ENCODE peak calls at places on chromosomes 6 and 20, in six cellular contexts. M is body of pancreas, Q is stomach, J is pancreas, D is epithelial cell of esophagus, Z is IMR-90. F is an unnamed sample.

GRCh38 chr6:27593200-27593818 is 120.4 kb upstream of the ZNF184 start:
- DNase-seq in M (no peak), Q (no peak), J (no peak), D (peak; percentile 24), Z (no peak), F (no peak)

GRCh38 chr6:169799474-169799926 is 48.1 kb downstream of the ERMARD start:
- DNase-seq in M (no peak), Q (no peak), J (no peak), D (no peak), Z (no peak), F (no peak)

GRCh38 chr20:62069741-62070216 is 4.1 kb upstream of the TAF4 start:
- DNase-seq in M (no peak), Q (no peak), J (no peak), D (no peak), Z (peak; percentile 70), F (peak; percentile 26)

GRCh38 chr6:48845219-48845618 is 617.8 kb downstream of the MMUT start:
- DNase-seq in M (no peak), Q (no peak), J (no peak), D (no peak), Z (no peak), F (no peak)

GRCh38 chr6:125745281-125746018 is 4.0 kb upstream of the HEY2 start:
- DNase-seq in M (peak; percentile 41), Q (no peak), J (no peak), D (no peak), Z (no peak), F (no peak)

GRCh38 chr20:36848677-36849076 is 27.3 kb upstream of the TLDC2 start:
- DNase-seq in M (no peak), Q (no peak), J (no peak), D (no peak), Z (no peak), F (no peak)

GRCh38 chr6:111683749-111684267 is 78.1 kb upstream of the TRAF3IP2 start:
- DNase-seq in M (no peak), Q (no peak), J (no peak), D (no peak), Z (peak; percentile 93), F (no peak)

GRCh38 chr20:33830371-33830770 is 19.2 kb downstream of the CHMP4B start:
- DNase-seq in M (no peak), Q (no peak), J (no peak), D (no peak), Z (peak; percentile 46), F (no peak)

GRCh38 chr6:156691018-156691417 is 86.2 kb upstream of the ARID1B start:
- DNase-seq in M (no peak), Q (no peak), J (no peak), D (peak; percentile 10), Z (no peak), F (no peak)

GRCh38 chr6:70124882-70125535 is 177.9 kb downstream of the COL9A1 start:
- DNase-seq in M (no peak), Q (no peak), J (no peak), D (peak; percentile 59), Z (peak; percentile 19), F (no peak)

GRCh38 chr6:6565488-6565887 is 23.0 kb upstream of the LY86 start:
- DNase-seq in M (no peak), Q (no peak), J (no peak), D (no peak), Z (no peak), F (no peak)

GRCh38 chr6:170307080-170307545 is 555 bp downstream of the FAM120B start:
- DNase-seq in M (no peak), Q (no peak), J (no peak), D (no peak), Z (no peak), F (no peak)

GRCh38 chr20:36499211-36499610 is 42.1 kb upstream of the MYL9 start:
- DNase-seq in M (no peak), Q (no peak), J (no peak), D (no peak), Z (no peak), F (no peak)

GRCh38 chr6:138493413-138493812 is 5.9 kb downstream of the NHSL1 start:
- DNase-seq in M (peak; percentile 38), Q (no peak), J (no peak), D (peak; percentile 90), Z (peak; percentile 46), F (peak; percentile 24)

GRCh38 chr6:138492113-138492512 is 7.2 kb downstream of the NHSL1 start:
- DNase-seq in M (no peak), Q (no peak), J (no peak), D (no peak), Z (no peak), F (no peak)

GRCh38 chr6:138491020-138491419 is 8.3 kb downstream of the NHSL1 start:
- DNase-seq in M (no peak), Q (no peak), J (no peak), D (no peak), Z (peak; percentile 51), F (no peak)

GRCh38 chr6:138492871-138493270 is 6.4 kb downstream of the NHSL1 start:
- DNase-seq in M (no peak), Q (no peak), J (no peak), D (no peak), Z (no peak), F (no peak)

GRCh38 chr6:138494312-138494711 is 5.0 kb downstream of the NHSL1 start:
- DNase-seq in M (no peak), Q (no peak), J (no peak), D (no peak), Z (no peak), F (no peak)
- H3K4me3 ChIP-seq in M (no peak overlapping the region), Q (no peak overlapping the region), J (no peak overlapping the region), D (no peak overlapping the region), Z (no peak overlapping the region), F (no peak overlapping the region)

GRCh38 chr20:2984028-2984501 is 59.4 kb upstream of the GNRH2 start:
- DNase-seq in M (no peak), Q (no peak), J (no peak), D (no peak), Z (no peak), F (no peak)
- TF ChIP-seq CTCF in M (no peak), Q (no peak), J (no peak), D (no peak), Z (no peak), F (no peak)

GRCh38 chr6:45437441-45437820 is 59.7 kb upstream of the SUPT3H start:
- DNase-seq in M (no peak), Q (no peak), J (no peak), D (no peak), Z (no peak), F (no peak)
- H3K4me3 ChIP-seq in M (no peak overlapping the region), Q (no peak overlapping the region), J (no peak overlapping the region), D (no peak overlapping the region), Z (no peak overlapping the region), F (no peak overlapping the region)

GRCh38 chr6:5384276-5384675 is 123.0 kb downstream of the FARS2 start:
- DNase-seq in M (no peak), Q (no peak), J (no peak), D (no peak), Z (no peak), F (no peak)

GRCh38 chr6:5378331-5378730 is 117.0 kb downstream of the FARS2 start:
- DNase-seq in M (no peak), Q (no peak), J (no peak), D (no peak), Z (no peak), F (no peak)

DNA sequence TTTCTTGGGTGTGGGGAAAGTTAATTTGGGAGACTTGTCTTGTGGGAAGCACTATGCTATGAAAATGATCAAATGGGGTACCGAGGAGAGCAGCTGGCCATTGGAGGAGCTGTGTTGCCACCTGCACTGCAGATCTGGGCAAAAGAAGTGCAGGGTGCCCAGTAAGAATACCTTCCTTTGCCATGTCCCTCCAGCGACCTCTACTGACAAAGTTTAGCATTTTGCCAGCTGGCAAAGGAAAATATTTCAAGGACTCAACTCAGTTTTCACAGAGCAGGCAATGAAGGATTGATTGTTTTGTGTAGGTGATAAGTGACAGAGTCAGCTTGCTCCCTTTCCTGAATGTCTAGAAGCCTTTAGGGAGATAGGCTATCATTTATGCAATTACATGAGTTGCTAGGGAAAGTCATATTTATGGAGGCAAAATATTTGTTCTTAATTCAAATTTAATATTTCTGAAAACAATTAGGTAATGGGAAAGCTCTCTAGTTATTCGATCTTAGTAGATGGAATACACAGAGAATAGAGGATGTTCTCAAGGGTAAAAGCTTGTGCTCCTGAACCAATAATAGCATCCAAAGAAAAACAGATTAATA is 118.4 kb downstream of the FARS2 start:
- DNase-seq in M (no peak), Q (no peak), J (no peak), D (peak; percentile 62), Z (peak; percentile 44), F (peak; percentile 35)
- TF ChIP-seq CTCF in M (no peak), Q (no peak), J (no peak), D (peak; percentile 80), Z (peak; percentile 71), F (peak; percentile 81)